ENCODE peak calls at places on chromosome 1, in ten cellular contexts. H, E, X, N, C, Y, J, I, G and P are unnamed samples.

GRCh38 chr1:96979287-96979686 is 257.7 kb downstream of the PTBP2 start:
- DNase-seq in I (no peak), Y (no peak), N (no peak), G (no peak), J (no peak), C (no peak), X (no peak), E (no peak), H (no peak), P (no peak)

GRCh38 chr1:54965624-54966340 is 14.6 kb upstream of the TMEM61 start:
- DNase-seq in E (peak; percentile 52), H (no peak), Y (no peak), C (no peak), G (no peak), X (no peak), J (peak; percentile 48), N (no peak), I (peak; percentile 90), P (no peak)

GRCh38 chr1:160251687-160252526 is 10.4 kb downstream of the DCAF8 start:
- DNase-seq in J (peak; percentile 83), E (peak; percentile 50), Y (peak; percentile 46), G (peak; percentile 87), I (peak; percentile 70), X (peak; percentile 72), N (peak; percentile 91), C (peak; percentile 63), H (peak; percentile 33), P (peak; percentile 76)

GRCh38 chr1:56374026-56374974 is 205.1 kb downstream of the PLPP3 start:
- DNase-seq in E (no peak), I (no peak), C (no peak), N (no peak), G (peak; percentile 9), J (no peak), X (no peak), Y (no peak), H (peak; percentile 20), P (no peak)

GRCh38 chr1:198462365-198463025 is 78.0 kb downstream of the ATP6V1G3 start:
- DNase-seq in H (no peak), Y (no peak), G (no peak), N (no peak), I (no peak), C (no peak), J (no peak), X (no peak), E (peak; percentile 78), P (no peak)

GRCh38 chr1:242534753-242535152 is 10.3 kb upstream of the PLD5 start:
- DNase-seq in E (peak; percentile 81), G (no peak), H (no peak), Y (no peak), X (no peak), I (no peak), C (no peak), J (no peak), N (no peak), P (no peak)

GRCh38 chr1:62117416-62117815 is 77.2 kb upstream of the L1TD1 start:
- DNase-seq in I (no peak), E (no peak), Y (no peak), H (no peak), J (no peak), G (no peak), C (no peak), X (no peak), N (no peak), P (no peak)

GRCh38 chr1:36843906-36844610 is 190.3 kb downstream of the GRIK3 start:
- DNase-seq in E (no peak), G (no peak), X (no peak), C (no peak), J (no peak), Y (no peak), H (no peak), N (no peak), I (no peak), P (no peak)

DNA sequence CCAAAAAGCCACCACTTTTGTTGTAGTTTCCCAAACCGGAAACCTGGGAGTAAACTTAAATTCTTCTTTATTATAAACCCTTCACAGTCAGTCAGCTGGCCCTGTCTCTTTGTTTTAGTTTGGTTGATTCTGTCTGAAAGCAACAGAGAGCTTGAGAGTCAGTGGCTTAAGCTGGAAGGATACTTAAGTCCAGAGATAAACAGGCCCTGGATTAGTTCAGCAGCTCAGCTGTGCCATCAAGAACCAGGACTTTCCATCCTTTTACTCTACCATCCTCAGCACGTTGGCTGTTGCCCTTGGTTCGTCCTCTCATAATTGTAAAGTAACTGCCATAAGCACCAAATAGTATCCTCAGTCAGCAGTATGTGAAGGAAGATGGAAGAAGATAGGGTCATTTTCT is 4.5 kb downstream of the DESI2 start:
- DNase-seq in I (no peak), J (no peak), N (peak; percentile 31), C (no peak), E (no peak), G (no peak), Y (no peak), H (no peak), X (no peak), P (no peak)
- H3K4me1 ChIP-seq in I (peaks cover 51% of the 10 kb centered on the region), J (peaks cover 45% of the 10 kb centered on the region), N (peaks cover 27% of the 10 kb centered on the region), C (peaks cover 39% of the 10 kb centered on the region), E (peaks cover 11% of the 10 kb centered on the region), G (peaks cover 21% of the 10 kb centered on the region), Y (peaks cover 6% of the 10 kb centered on the region), H (peaks cover 21% of the 10 kb centered on the region), X (peaks cover 25% of the 10 kb centered on the region), P (peaks cover 17% of the 10 kb centered on the region)

GRCh38 chr1:179187043-179187442 is 42.4 kb downstream of the ABL2 start:
- DNase-seq in N (no peak), X (no peak), J (no peak), C (no peak), G (no peak), Y (no peak), E (no peak), H (no peak), I (no peak), P (no peak)

GRCh38 chr1:179190861-179191260 is 38.6 kb downstream of the ABL2 start:
- DNase-seq in J (no peak), H (no peak), I (no peak), X (no peak), E (no peak), Y (no peak), N (no peak), G (no peak), C (no peak), P (no peak)

GRCh38 chr1:179183857-179184256 is 45.6 kb downstream of the ABL2 start:
- DNase-seq in I (no peak), J (no peak), Y (no peak), C (no peak), N (no peak), X (no peak), H (no peak), G (no peak), E (no peak), P (no peak)

GRCh38 chr1:179184403-179184802 is 45.1 kb downstream of the ABL2 start:
- DNase-seq in H (no peak), J (no peak), E (no peak), C (no peak), Y (no peak), N (no peak), X (no peak), I (no peak), G (no peak), P (no peak)

DNA sequence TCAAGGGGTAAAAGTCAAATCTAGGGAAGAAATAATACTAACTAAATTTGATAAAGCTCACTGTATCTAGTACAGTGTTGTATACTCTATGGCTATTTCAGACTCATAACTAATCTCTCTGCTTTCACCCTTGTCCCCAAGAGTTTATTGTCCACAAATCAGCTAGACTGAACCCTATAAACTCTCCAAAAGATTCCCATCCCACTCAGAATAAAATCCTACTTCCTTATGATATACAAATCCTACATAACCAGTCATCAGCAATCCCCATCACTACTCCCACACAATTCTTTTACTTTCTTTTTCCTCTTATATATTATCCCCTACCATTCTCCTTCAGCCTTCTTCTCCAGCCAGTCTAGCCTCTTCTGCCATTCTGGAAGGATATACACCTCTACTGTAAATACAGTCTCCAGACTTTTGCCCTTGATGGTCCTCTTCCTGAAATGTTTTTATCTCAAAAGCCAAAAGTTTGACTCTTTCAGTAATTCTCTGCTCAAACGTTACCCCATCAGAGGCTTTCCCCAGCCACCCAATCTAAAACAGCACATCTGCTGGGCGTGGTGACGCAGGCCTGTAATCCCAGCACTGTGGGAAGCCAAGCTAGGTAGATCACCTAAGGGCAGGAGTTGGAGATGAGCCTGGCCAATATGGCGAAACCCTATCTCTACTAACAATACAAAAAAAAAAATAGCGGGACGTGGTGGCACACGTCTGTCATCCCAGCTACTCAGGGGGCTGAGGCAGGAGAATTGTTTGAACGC is 41.6 kb downstream of the ABL2 start:
- DNase-seq in X (no peak), I (no peak), J (no peak), Y (no peak), G (no peak), C (no peak), N (no peak), H (no peak), E (no peak), P (no peak)
- H3K27ac ChIP-seq in X (no peak overlapping the region), I (no peak overlapping the region), J (no peak overlapping the region), Y (no peak overlapping the region), G (no peak overlapping the region), C (no peak overlapping the region), N (no peak overlapping the region), H (no peak overlapping the region), E (no peak overlapping the region), P (no peak overlapping the region)

GRCh38 chr1:230916607-230917283 is 48.4 kb upstream of the C1orf198 start:
- DNase-seq in X (no peak), C (no peak), I (no peak), J (no peak), H (no peak), E (no peak), N (no peak), Y (no peak), G (no peak), P (no peak)
- H3K36me3 ChIP-seq in X (peaks cover 35% of the 10 kb centered on the region), C (peaks cover 51% of the 10 kb centered on the region), I (peaks cover 11% of the 10 kb centered on the region), J (peaks cover 28% of the 10 kb centered on the region), H (peaks cover 6% of the 10 kb centered on the region), E (peaks cover 3% of the 10 kb centered on the region), N (peaks cover 4% of the 10 kb centered on the region), Y (no peaks in the 10 kb centered on the region), G (no peaks in the 10 kb centered on the region), P (peaks cover 26% of the 10 kb centered on the region)

GRCh38 chr1:35764283-35764682 is 5.5 kb downstream of the CLSPN start:
- DNase-seq in E (no peak), Y (no peak), X (no peak), C (no peak), I (no peak), J (no peak), H (no peak), G (no peak), N (no peak), P (no peak)

GRCh38 chr1:35773711-35774110 is 3.9 kb upstream of the CLSPN start:
- DNase-seq in E (no peak), G (no peak), H (no peak), J (no peak), C (no peak), Y (no peak), I (no peak), X (no peak), N (no peak), P (no peak)

GRCh38 chr1:35769759-35770446 is at the start of gene CLSPN:
- DNase-seq in G (peak; percentile 97), E (peak; percentile 93), Y (peak; percentile 93), I (peak; percentile 94), J (peak; percentile 98), N (peak; percentile 99), C (peak; percentile 94), X (peak; percentile 95), H (peak; percentile 98), P (peak; percentile 92)

GRCh38 chr1:35768350-35769187 is 1.2 kb downstream of the CLSPN start:
- DNase-seq in X (no peak), E (no peak), C (no peak), H (no peak), N (no peak), Y (no peak), G (no peak), I (no peak), J (peak; percentile 22), P (no peak)

GRCh38 chr1:35769188-35769758 is 505 bp downstream of the CLSPN start:
- DNase-seq in Y (peak; percentile 71), H (peak; percentile 90), E (peak; percentile 82), G (peak; percentile 93), X (peak; percentile 88), C (peak; percentile 78), I (peak; percentile 69), N (peak; percentile 97), J (peak; percentile 95), P (peak; percentile 50)
- H3K4me1 ChIP-seq in Y (no peaks in the 10 kb centered on the region), H (peaks cover 5% of the 10 kb centered on the region), E (no peaks in the 10 kb centered on the region), G (peaks cover 6% of the 10 kb centered on the region), X (peaks cover 6% of the 10 kb centered on the region), C (peaks cover 7% of the 10 kb centered on the region), I (peaks cover 9% of the 10 kb centered on the region), N (no peaks in the 10 kb centered on the region), J (peaks cover 15% of the 10 kb centered on the region), P (no peaks in the 10 kb centered on the region)